ENCODE peak calls at places on chromosomes 3 and 15, in ten cellular contexts. P is CD8-positive, alpha-beta T cell; O is esophagus muscularis mucosa; K is suprapubic skin; T is cardiac muscle cell; G is CD4-positive, CD25-positive, alpha-beta regulatory T cell; Q is A549; D is psoas muscle; Y is body of pancreas; V is epithelial cell of prostate. I is an unnamed sample.

GRCh38 chr15:64857421-64857820 is 15.7 kb downstream of the PLEKHO2 start:
- DNase-seq in V (no peak), P (no peak), Y (no peak), O (no peak), G (no peak), Q (no peak), T (no peak), D (no peak), K (no peak), I (no peak)

GRCh38 chr3:177842302-177842701 is 645.0 kb upstream of the TBL1XR1 start:
- DNase-seq in K (no peak), D (no peak), G (no peak), T (no peak), Q (no peak), V (no peak), Y (no peak), P (no peak), O (no peak), I (no peak)

GRCh38 chr3:49415931-49416601 is 3.8 kb downstream of the TCTA start:
- DNase-seq in Q (no peak), K (no peak), T (no peak), V (no peak), P (peak), D (peak), O (no peak), G (peak), Y (peak), I (no peak)

GRCh38 chr3:144549161-144549560 is 577.5 kb downstream of the DIPK2A start:
- DNase-seq in G (no peak), D (no peak), O (no peak), V (no peak), Y (no peak), K (no peak), Q (no peak), P (no peak), T (peak), I (no peak)

GRCh38 chr3:107106316-107106715 is 270.9 kb upstream of the CCDC54 start:
- DNase-seq in O (no peak), K (no peak), G (no peak), P (no peak), Y (no peak), D (no peak), V (no peak), Q (peak), T (no peak), I (no peak)

GRCh38 chr15:57205027-57205855 is 171.1 kb upstream of the CGNL1 start:
- DNase-seq in V (no peak), P (no peak), Y (no peak), O (no peak), Q (no peak), G (no peak), T (no peak), D (no peak), K (no peak), I (no peak)

GRCh38 chr15:68765602-68766368 is 54.9 kb downstream of the ANP32A start:
- DNase-seq in Y (no peak), P (no peak), Q (no peak), G (no peak), K (no peak), D (no peak), T (no peak), V (no peak), O (peak), I (no peak)

GRCh38 chr3:71578045-71578730 is 5.3 kb downstream of the FOXP1 start:
- DNase-seq in V (no peak), Y (no peak), O (no peak), K (no peak), G (no peak), P (no peak), T (no peak), Q (no peak), D (no peak), I (no peak)

GRCh38 chr3:196168808-196169391 is 42.3 kb downstream of the ZDHHC19 start:
- DNase-seq in P (no peak), D (peak), K (no peak), Q (no peak), G (no peak), V (no peak), Y (peak), T (no peak), O (no peak), I (no peak)

GRCh38 chr3:16059700-16060357 is 114.7 kb upstream of the GALNT15 start:
- DNase-seq in P (no peak), O (no peak), K (no peak), G (no peak), V (no peak), Y (no peak), T (no peak), Q (no peak), D (no peak), I (no peak)

GRCh38 chr3:72680766-72681165 is 167.5 kb downstream of the SHQ1 start:
- DNase-seq in P (no peak), V (no peak), Q (no peak), G (no peak), K (no peak), Y (no peak), D (no peak), T (no peak), O (no peak), I (no peak)

GRCh38 chr3:54164192-54164975 is 42.0 kb downstream of the CACNA2D3 start:
- DNase-seq in Y (no peak), T (peak), D (no peak), K (no peak), O (no peak), G (no peak), V (no peak), P (no peak), Q (no peak), I (no peak)

GRCh38 chr3:111952866-111953450 is 25.9 kb upstream of the ABHD10 start:
- DNase-seq in Q (no peak), V (no peak), K (no peak), Y (no peak), P (no peak), G (no peak), T (no peak), D (no peak), O (no peak), I (no peak)

GRCh38 chr3:17983106-17983505 is 240.7 kb upstream of the TBC1D5 start:
- DNase-seq in O (no peak), D (no peak), Y (no peak), G (no peak), Q (no peak), T (no peak), P (no peak), K (no peak), V (no peak), I (no peak)

GRCh38 chr3:194830401-194830800 is 144.7 kb downstream of the FAM43A start:
- DNase-seq in V (no peak), D (no peak), T (no peak), O (no peak), K (no peak), G (no peak), Q (no peak), Y (no peak), P (no peak), I (no peak)

GRCh38 chr3:120113128-120114116 is 19.2 kb upstream of the GSK3B start:
- DNase-seq in D (no peak), K (no peak), Y (peak), G (no peak), Q (no peak), O (peak), V (peak), T (no peak), P (no peak), I (no peak)

GRCh38 chr3:105518806-105519418 is 152.2 kb downstream of the ALCAM start:
- DNase-seq in Y (peak), V (no peak), K (no peak), T (peak), D (no peak), Q (peak), G (peak), O (no peak), P (no peak), I (no peak)

GRCh38 chr15:39310633-39311032 is 270.2 kb upstream of the THBS1 start:
- DNase-seq in Q (no peak), K (no peak), D (no peak), O (no peak), T (no peak), Y (no peak), G (no peak), P (no peak), V (peak), I (no peak)

GRCh38 chr15:51377038-51377761 is 35.7 kb downstream of the GLDN start:
- DNase-seq in D (no peak), Y (no peak), T (no peak), K (no peak), P (no peak), V (no peak), G (no peak), O (no peak), Q (no peak), I (no peak)

GRCh38 chr15:90807687-90808086 is 60.7 kb upstream of the FURIN start:
- DNase-seq in K (no peak), O (no peak), Y (no peak), G (no peak), D (no peak), T (no peak), Q (no peak), P (no peak), V (no peak), I (no peak)

GRCh38 chr3:65732060-65732933 is 306.4 kb downstream of the MAGI1 start:
- DNase-seq in D (no peak), G (peak), T (peak), Q (peak), P (no peak), O (no peak), Y (peak), K (no peak), V (no peak), I (no peak)

GRCh38 chr15:34876640-34877039 is 81.3 kb upstream of the ACTC1 start:
- DNase-seq in G (no peak), T (no peak), Q (no peak), P (no peak), K (no peak), O (no peak), Y (no peak), V (no peak), D (no peak), I (no peak)

GRCh38 chr15:32979710-32980109 is 214.8 kb downstream of the FMN1 start:
- DNase-seq in G (no peak), O (no peak), D (no peak), P (no peak), V (peak), K (no peak), Q (no peak), Y (no peak), T (no peak), I (no peak)

GRCh38 chr3:88195951-88196434 is 46.2 kb downstream of the C3orf38 start:
- DNase-seq in V (no peak), P (no peak), G (no peak), Y (no peak), K (no peak), O (no peak), Q (no peak), D (no peak), T (no peak), I (no peak)

GRCh38 chr15:86735244-86736040 is 655.8 kb downstream of the AGBL1 start:
- DNase-seq in Q (no peak), G (no peak), D (no peak), P (no peak), Y (no peak), O (peak), K (no peak), T (no peak), V (peak), I (no peak)

GRCh38 chr3:54888873-54889272 is 39.0 kb downstream of the LRTM1 start:
- DNase-seq in G (no peak), K (no peak), P (no peak), T (no peak), D (no peak), O (no peak), Q (no peak), Y (no peak), V (no peak), I (no peak)

GRCh38 chr15:68205949-68206539 is 912 bp upstream of the CALML4 start:
- DNase-seq in V (no peak), G (no peak), K (no peak), Y (peak), P (no peak), D (peak), T (no peak), O (no peak), Q (no peak), I (peak)

GRCh38 chr15:80059786-80060489 is 462 bp downstream of the ZFAND6 start:
- DNase-seq in Y (peak), V (no peak), O (peak), T (peak), G (no peak), Q (peak), D (no peak), P (no peak), K (no peak), I (no peak)

GRCh38 chr3:42302924-42303634 is 37.1 kb upstream of the CCK start:
- DNase-seq in P (no peak), G (no peak), V (no peak), Q (no peak), D (no peak), K (no peak), O (peak), T (no peak), Y (no peak), I (no peak)

GRCh38 chr15:101568304-101568703 is 78.8 kb upstream of the PCSK6 start:
- DNase-seq in G (no peak), K (no peak), T (no peak), Q (no peak), P (no peak), V (no peak), D (no peak), O (no peak), Y (no peak), I (no peak)

GRCh38 chr15:69468241-69469121 is 15.9 kb downstream of the RPLP1 start:
- DNase-seq in P (peak), Q (no peak), K (peak), V (peak), D (no peak), T (no peak), Y (peak), O (no peak), G (peak), I (peak)

GRCh38 chr3:55405436-55405835 is 81.7 kb downstream of the WNT5A start:
- DNase-seq in Y (no peak), P (no peak), T (peak), O (no peak), K (no peak), V (no peak), G (no peak), Q (no peak), D (no peak), I (no peak)

GRCh38 chr3:193850084-193850619 is 257.1 kb downstream of the OPA1 start:
- DNase-seq in Y (no peak), O (no peak), Q (no peak), K (no peak), G (no peak), V (no peak), D (no peak), P (no peak), T (no peak), I (no peak)

GRCh38 chr15:98120561-98120960 is 160.1 kb downstream of the ARRDC4 start:
- DNase-seq in O (no peak), D (no peak), P (no peak), G (no peak), V (peak), Y (no peak), Q (no peak), T (no peak), K (no peak), I (no peak)

DNA sequence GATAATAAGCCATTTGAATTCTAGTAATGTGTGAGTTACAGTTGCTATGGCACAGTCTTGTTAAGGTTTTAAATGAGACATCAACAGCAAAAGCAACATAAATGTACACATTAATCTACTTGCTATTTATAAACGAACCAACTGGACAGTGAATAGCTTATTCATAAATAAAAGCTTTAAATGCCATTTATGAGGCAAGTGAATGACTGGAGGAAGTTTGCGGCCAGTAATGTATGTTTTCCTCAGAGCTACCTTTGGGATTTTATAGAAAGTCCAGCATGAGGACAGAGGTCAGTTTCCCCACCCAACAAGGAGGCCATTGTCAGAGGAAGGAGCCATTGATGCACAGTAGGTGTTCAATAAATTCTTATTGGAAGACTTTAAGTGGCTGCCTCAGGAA is 48.0 kb upstream of the PXYLP1 start:
- DNase-seq in P (no peak), V (no peak), G (no peak), K (no peak), D (no peak), Q (no peak), O (no peak), T (no peak), Y (no peak), I (no peak)
- H3K27ac ChIP-seq in P (no peak), V (no peak), G (no peak), K (no peak), D (no peak), Q (no peak), O (no peak), T (no peak), Y (no peak), I (no peak)

GRCh38 chr3:151863611-151864010 is 9.8 kb upstream of the SUCNR1 start:
- DNase-seq in Q (no peak), V (no peak), K (no peak), T (no peak), G (no peak), Y (no peak), P (no peak), D (no peak), O (no peak), I (no peak)

GRCh38 chr3:151869186-151869585 is 4.3 kb upstream of the SUCNR1 start:
- DNase-seq in D (no peak), O (no peak), T (no peak), K (no peak), Y (no peak), P (no peak), V (no peak), Q (no peak), G (no peak), I (no peak)

GRCh38 chr3:151859905-151860304 is 13.5 kb upstream of the SUCNR1 start:
- DNase-seq in Q (no peak), D (no peak), O (no peak), Y (no peak), V (no peak), K (no peak), T (no peak), G (no peak), P (no peak), I (no peak)

GRCh38 chr3:151866711-151867410 is 6.6 kb upstream of the SUCNR1 start:
- DNase-seq in K (no peak), D (no peak), Y (no peak), O (no peak), T (no peak), G (no peak), P (no peak), V (no peak), Q (no peak), I (no peak)

GRCh38 chr3:151864423-151865101 is 8.9 kb upstream of the SUCNR1 start:
- DNase-seq in G (no peak), K (no peak), Q (no peak), V (no peak), D (no peak), O (no peak), P (no peak), T (no peak), Y (no peak), I (no peak)
- H3K27ac ChIP-seq in G (no peak), K (no peak), Q (peak), V (peak), D (no peak), O (no peak), P (no peak), T (no peak), Y (no peak), I (no peak)

GRCh38 chr3:159783780-159784747 is 204.6 kb upstream of the IL12A start:
- DNase-seq in V (peak), Q (no peak), G (no peak), D (no peak), Y (no peak), K (no peak), O (no peak), P (no peak), T (no peak), I (peak)
- H3K27ac ChIP-seq in V (peak), Q (peak), G (no peak), D (no peak), Y (no peak), K (no peak), O (peak), P (no peak), T (no peak), I (peak)

DNA sequence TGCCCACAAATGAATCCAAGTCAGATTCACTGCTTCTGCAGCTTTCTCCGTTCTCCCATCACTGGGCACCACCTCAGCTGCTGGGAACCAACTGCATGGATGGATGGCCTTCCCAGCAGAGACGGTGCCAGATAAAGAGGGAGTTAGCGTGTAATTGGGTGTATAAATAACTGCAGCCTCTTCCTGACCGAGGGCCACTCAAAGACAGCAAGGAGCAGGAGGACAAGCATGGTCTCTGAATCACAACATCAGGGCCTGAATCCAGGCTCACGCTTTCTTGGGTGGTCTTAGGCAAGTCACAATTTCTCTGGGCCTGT is 31.7 kb downstream of the TSPAN3 start:
- DNase-seq in Q (no peak), G (no peak), Y (no peak), O (no peak), K (no peak), D (no peak), T (no peak), V (no peak), P (no peak), I (no peak)
- H3K27ac ChIP-seq in Q (no peak), G (no peak), Y (no peak), O (no peak), K (no peak), D (peak), T (no peak), V (no peak), P (no peak), I (no peak)

GRCh38 chr3:23071758-23072157 is 131.4 kb upstream of the UBE2E2 start:
- DNase-seq in K (no peak), D (no peak), P (no peak), V (no peak), T (no peak), Y (peak), Q (no peak), O (peak), G (no peak), I (no peak)
- H3K27ac ChIP-seq in K (no peak), D (no peak), P (no peak), V (no peak), T (no peak), Y (no peak), Q (no peak), O (no peak), G (no peak), I (no peak)

DNA sequence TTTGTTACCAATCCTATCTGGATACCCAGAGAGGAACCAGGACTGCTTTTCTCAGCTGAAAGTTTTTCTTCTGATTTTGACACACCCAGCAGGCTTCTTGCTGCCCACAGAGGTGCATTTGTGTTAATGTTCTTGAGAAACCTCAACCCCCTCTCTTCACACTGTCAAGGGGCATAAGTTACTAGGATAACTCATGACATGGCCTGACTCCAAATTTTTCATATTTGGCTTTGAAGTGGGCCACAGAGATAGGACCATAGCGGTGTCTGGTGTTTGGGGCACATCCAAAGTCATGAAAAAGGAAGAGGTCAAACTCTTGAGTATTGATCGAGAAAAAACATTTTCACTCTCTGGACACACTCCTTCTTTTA is 82.3 kb upstream of the XCR1 start:
- DNase-seq in G (no peak), V (no peak), P (no peak), Q (no peak), Y (no peak), O (no peak), T (no peak), K (no peak), D (no peak), I (no peak)
- H3K27ac ChIP-seq in G (peak), V (no peak), P (no peak), Q (no peak), Y (no peak), O (no peak), T (no peak), K (no peak), D (peak), I (no peak)

DNA sequence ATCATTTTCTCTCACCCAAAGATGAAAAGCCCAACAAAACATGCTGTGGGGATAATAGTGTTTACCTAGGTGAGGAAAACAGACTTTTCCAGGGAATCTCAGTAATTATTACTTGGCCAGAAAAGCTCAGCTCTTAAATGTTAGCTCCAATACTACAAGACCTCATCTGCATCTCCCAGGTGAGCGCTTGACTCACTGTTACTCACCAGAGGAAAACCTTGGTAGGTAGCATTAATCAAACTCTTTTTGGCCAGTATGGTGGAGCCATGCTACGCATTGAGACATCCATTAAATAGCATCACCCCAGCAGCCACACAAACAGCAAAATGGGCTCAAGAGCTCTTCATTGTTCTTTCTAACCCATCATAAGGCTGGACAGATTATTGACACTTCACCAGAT is 99.0 kb downstream of the TIGIT start:
- DNase-seq in O (no peak), Q (no peak), G (no peak), K (no peak), P (no peak), Y (no peak), D (no peak), V (no peak), T (no peak), I (no peak)
- H3K27ac ChIP-seq in O (no peak), Q (no peak), G (no peak), K (no peak), P (no peak), Y (no peak), D (peak), V (no peak), T (no peak), I (no peak)

I was measured in ascending aorta.